ENCODE peak calls at places on chromosomes 16 and 17, in nine cellular contexts. N is astrocyte of the spinal cord; L is esophagus squamous epithelium; H is stomach; I is CD4-positive, alpha-beta memory T cell; V is A549; E is vagina; G is mammary epithelial cell; S is GM06990. R is an unnamed sample.

GRCh38 chr16:74667215-74667765 is 613 bp upstream of the RFWD3 start:
- DNase-seq in L (no peak), V (no peak), N (peak), G (peak), H (peak), S (peak), I (no peak), E (no peak), R (no peak)

GRCh38 chr17:16432017-16432416 is 16.6 kb downstream of the TRPV2 start:
- DNase-seq in E (no peak), N (no peak), L (no peak), I (no peak), V (no peak), S (no peak), H (no peak), G (no peak), R (no peak)

GRCh38 chr16:57955572-57955971 is 15.4 kb downstream of the CNGB1 start:
- DNase-seq in G (peak), S (no peak), V (peak), E (no peak), H (peak), I (no peak), N (no peak), L (no peak), R (peak)

GRCh38 chr17:41773731-41774193 is 12.7 kb downstream of the JUP start:
- DNase-seq in V (no peak), E (no peak), S (no peak), L (no peak), N (peak), G (peak), I (no peak), H (no peak), R (no peak)

GRCh38 chr17:34570491-34570890 is 8.9 kb upstream of the TMEM132E start:
- DNase-seq in L (no peak), S (no peak), H (no peak), E (no peak), N (no peak), V (no peak), I (no peak), G (no peak), R (no peak)

GRCh38 chr17:72603346-72604242 is 482.8 kb downstream of the SOX9 start:
- DNase-seq in I (no peak), H (no peak), G (peak), L (no peak), N (peak), V (no peak), E (no peak), S (no peak), R (no peak)

GRCh38 chr17:50129946-50130777 is at the start of gene SAMD14:
- DNase-seq in S (peak), V (peak), L (no peak), G (no peak), E (no peak), I (peak), H (no peak), N (peak), R (no peak)

GRCh38 chr17:19339341-19339815 is 23.1 kb downstream of the B9D1 start:
- DNase-seq in H (peak), E (no peak), N (no peak), G (no peak), S (no peak), V (no peak), I (no peak), L (no peak), R (no peak)

GRCh38 chr16:1177053-1177452 is 24.1 kb downstream of the CACNA1H start:
- DNase-seq in L (no peak), E (no peak), I (no peak), S (no peak), V (no peak), H (no peak), G (no peak), N (no peak), R (no peak)

GRCh38 chr16:4682616-4683254 is 10.6 kb upstream of the NUDT16L1 start:
- DNase-seq in S (no peak), G (peak), N (peak), L (no peak), V (no peak), H (peak), E (no peak), I (no peak), R (peak)

GRCh38 chr16:52671560-52671959 is 124.6 kb upstream of the TOX3 start:
- DNase-seq in G (no peak), V (no peak), I (no peak), E (no peak), N (no peak), L (no peak), S (no peak), H (no peak), R (no peak)

GRCh38 chr17:52762147-52762793 is 603.8 kb upstream of the CA10 start:
- DNase-seq in N (no peak), I (no peak), E (no peak), G (no peak), V (no peak), L (no peak), H (no peak), S (no peak), R (no peak)

GRCh38 chr17:9132291-9132690 is 111.0 kb downstream of the NTN1 start:
- DNase-seq in V (no peak), G (no peak), I (no peak), E (no peak), S (no peak), H (no peak), N (no peak), L (no peak), R (no peak)

GRCh38 chr16:84827131-84827574 is 7.4 kb downstream of the CRISPLD2 start:
- DNase-seq in V (no peak), N (no peak), I (no peak), E (no peak), L (no peak), G (no peak), H (no peak), S (no peak), R (no peak)

GRCh38 chr16:1561266-1561665 is 27.8 kb downstream of the TMEM204 start:
- DNase-seq in H (no peak), L (no peak), G (no peak), I (no peak), S (no peak), V (no peak), N (no peak), E (no peak), R (no peak)

GRCh38 chr17:62188713-62189112 is 123.6 kb upstream of the MED13 start:
- DNase-seq in E (no peak), S (no peak), N (no peak), V (peak), G (peak), L (no peak), H (peak), I (no peak), R (no peak)

GRCh38 chr16:285146-286055 is 2.4 kb downstream of the PDIA2 start:
- DNase-seq in L (no peak), I (no peak), S (peak), E (no peak), G (no peak), N (no peak), V (no peak), H (no peak), R (no peak)

GRCh38 chr17:79000396-79001189 is 9.0 kb downstream of the CANT1 start:
- DNase-seq in L (no peak), S (no peak), I (no peak), V (no peak), N (no peak), G (no peak), E (no peak), H (no peak), R (no peak)

GRCh38 chr16:27867122-27868110 is 196.1 kb downstream of the GSG1L start:
- DNase-seq in L (no peak), I (peak), E (no peak), N (peak), G (peak), V (peak), S (peak), H (peak), R (peak)

GRCh38 chr17:10031102-10031501 is 126.0 kb upstream of the RCVRN start:
- DNase-seq in E (no peak), G (no peak), L (no peak), S (no peak), V (no peak), N (no peak), H (no peak), I (no peak), R (no peak)

GRCh38 chr17:74972107-74972972 is at the start of gene HID1:
- DNase-seq in I (peak), H (peak), E (peak), G (no peak), N (no peak), L (no peak), V (peak), S (peak), R (peak)

GRCh38 chr16:84487358-84487757 is 17.1 kb downstream of the MEAK7 start:
- DNase-seq in E (no peak), S (no peak), I (no peak), L (no peak), H (peak), N (no peak), V (no peak), G (no peak), R (no peak)

GRCh38 chr17:50541916-50542688 is 4.9 kb upstream of the SPATA20 start:
- DNase-seq in G (peak), V (peak), E (no peak), I (peak), H (peak), N (peak), L (no peak), S (peak), R (peak)

GRCh38 chr16:80973991-80974390 is 32.7 kb downstream of the CMC2 start:
- DNase-seq in L (no peak), H (no peak), G (no peak), I (no peak), N (no peak), V (no peak), S (no peak), E (no peak), R (no peak)

GRCh38 chr17:78831688-78832540 is 8.7 kb downstream of the USP36 start:
- DNase-seq in V (no peak), H (no peak), I (no peak), G (no peak), S (no peak), N (no peak), L (no peak), E (no peak), R (no peak)

GRCh38 chr16:89444151-89444723 is 46.1 kb downstream of the ANKRD11 start:
- DNase-seq in E (no peak), I (no peak), G (no peak), V (no peak), L (no peak), S (no peak), N (no peak), H (no peak), R (no peak)

GRCh38 chr17:76504117-76504516 is 2.9 kb upstream of the RHBDF2 start:
- DNase-seq in G (no peak), E (no peak), S (no peak), V (no peak), N (no peak), H (no peak), L (no peak), I (no peak), R (no peak)

GRCh38 chr16:57204675-57205074 is 18.5 kb downstream of the RSPRY1 start:
- DNase-seq in G (no peak), N (no peak), S (no peak), L (no peak), E (no peak), H (no peak), I (no peak), V (no peak), R (no peak)

GRCh38 chr17:44307387-44308186 is 814 bp upstream of the RUNDC3A start:
- DNase-seq in V (peak), G (peak), S (no peak), L (no peak), E (no peak), N (no peak), H (no peak), I (no peak), R (no peak)

GRCh38 chr17:77358801-77359716 is 218.3 kb downstream of the SEC14L1 start:
- DNase-seq in V (no peak), L (no peak), G (no peak), E (peak), H (peak), N (no peak), I (no peak), S (no peak), R (peak)

GRCh38 chr17:50633683-50634082 is 998 bp upstream of the ABCC3 start:
- DNase-seq in N (no peak), V (no peak), L (no peak), S (no peak), G (no peak), H (no peak), E (no peak), I (no peak), R (no peak)

GRCh38 chr16:23039118-23039517 is 110.1 kb downstream of the USP31 start:
- DNase-seq in H (no peak), G (no peak), L (no peak), V (no peak), I (no peak), E (no peak), S (no peak), N (no peak), R (no peak)

GRCh38 chr17:77011173-77012011 is 129.4 kb upstream of the SEC14L1 start:
- DNase-seq in H (peak), V (no peak), L (no peak), S (no peak), E (no peak), I (peak), G (peak), N (peak), R (no peak)

GRCh38 chr17:16477255-16477654 is 14.7 kb downstream of the LRRC75A start:
- DNase-seq in V (peak), N (peak), G (peak), S (no peak), H (no peak), L (no peak), E (no peak), I (no peak), R (no peak)

GRCh38 chr17:36942031-36942599 is 4.8 kb downstream of the LHX1 start:
- DNase-seq in L (no peak), S (no peak), N (no peak), V (no peak), E (no peak), I (no peak), G (no peak), H (no peak), R (no peak)

GRCh38 chr17:36942631-36943125 is 5.4 kb downstream of the LHX1 start:
- DNase-seq in G (no peak), V (no peak), H (no peak), N (no peak), L (no peak), I (peak), S (no peak), E (no peak), R (no peak)

GRCh38 chr17:36945160-36945559 is 3.6 kb upstream of the AATF start:
- DNase-seq in N (no peak), H (no peak), E (no peak), I (no peak), S (no peak), G (no peak), V (no peak), L (no peak), R (no peak)

GRCh38 chr17:36944488-36945040 is 4.2 kb upstream of the AATF start:
- DNase-seq in S (no peak), I (no peak), L (no peak), N (no peak), H (no peak), G (no peak), E (no peak), V (no peak), R (no peak)

DNA sequence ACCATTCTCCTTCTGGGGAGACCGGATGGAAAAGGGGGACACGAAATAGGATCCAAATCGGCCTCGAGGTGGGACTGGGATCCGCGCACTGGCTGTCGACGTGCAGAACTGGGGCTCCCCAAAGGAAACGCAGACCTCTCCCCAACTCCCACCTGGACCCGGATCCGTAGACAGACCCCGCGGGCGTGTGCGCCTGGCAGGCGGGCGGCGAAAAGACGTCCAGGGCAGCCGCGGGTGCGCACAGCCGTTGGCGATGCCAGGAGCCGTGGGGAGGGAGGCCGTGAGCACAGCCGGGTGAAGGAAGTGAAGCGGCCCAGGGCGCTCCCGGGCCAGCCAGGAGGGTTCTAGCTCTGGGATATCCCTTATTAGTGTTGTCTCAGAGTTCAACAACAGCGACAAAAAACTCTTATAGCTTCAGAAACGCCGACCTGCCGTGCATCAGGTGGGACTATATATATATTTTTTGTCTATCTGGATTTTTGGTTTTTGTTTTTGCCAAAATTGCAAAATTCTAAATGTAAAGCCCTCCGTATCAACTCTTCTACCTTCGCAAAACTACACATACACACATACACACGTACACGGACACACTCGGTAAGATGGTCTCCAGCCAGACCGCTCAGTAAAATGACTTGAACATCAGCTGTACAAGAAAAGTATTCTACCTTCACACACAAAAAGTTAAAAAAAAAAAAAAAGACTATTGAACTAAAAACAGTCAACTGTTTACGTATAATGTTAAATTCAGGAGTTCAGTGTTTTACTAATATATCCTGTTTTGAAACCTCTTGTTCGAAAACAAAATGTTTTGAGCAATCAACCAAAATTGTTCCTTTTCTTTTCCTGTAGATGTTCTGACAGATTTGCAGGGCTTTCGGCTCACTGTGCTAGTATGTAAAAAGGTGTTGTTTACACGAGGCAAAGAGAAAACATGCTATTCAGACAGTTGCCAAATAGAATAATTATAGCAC is 5.2 kb upstream of the AATF start:
- DNase-seq in H (no peak), S (no peak), L (no peak), E (no peak), V (no peak), N (no peak), I (no peak), G (no peak), R (no peak)
- H3K4me3 ChIP-seq in H (no peak), S (no peak), L (no peak), E (no peak), V (no peak), N (no peak), I (no peak), G (no peak), R (no peak)

DNA sequence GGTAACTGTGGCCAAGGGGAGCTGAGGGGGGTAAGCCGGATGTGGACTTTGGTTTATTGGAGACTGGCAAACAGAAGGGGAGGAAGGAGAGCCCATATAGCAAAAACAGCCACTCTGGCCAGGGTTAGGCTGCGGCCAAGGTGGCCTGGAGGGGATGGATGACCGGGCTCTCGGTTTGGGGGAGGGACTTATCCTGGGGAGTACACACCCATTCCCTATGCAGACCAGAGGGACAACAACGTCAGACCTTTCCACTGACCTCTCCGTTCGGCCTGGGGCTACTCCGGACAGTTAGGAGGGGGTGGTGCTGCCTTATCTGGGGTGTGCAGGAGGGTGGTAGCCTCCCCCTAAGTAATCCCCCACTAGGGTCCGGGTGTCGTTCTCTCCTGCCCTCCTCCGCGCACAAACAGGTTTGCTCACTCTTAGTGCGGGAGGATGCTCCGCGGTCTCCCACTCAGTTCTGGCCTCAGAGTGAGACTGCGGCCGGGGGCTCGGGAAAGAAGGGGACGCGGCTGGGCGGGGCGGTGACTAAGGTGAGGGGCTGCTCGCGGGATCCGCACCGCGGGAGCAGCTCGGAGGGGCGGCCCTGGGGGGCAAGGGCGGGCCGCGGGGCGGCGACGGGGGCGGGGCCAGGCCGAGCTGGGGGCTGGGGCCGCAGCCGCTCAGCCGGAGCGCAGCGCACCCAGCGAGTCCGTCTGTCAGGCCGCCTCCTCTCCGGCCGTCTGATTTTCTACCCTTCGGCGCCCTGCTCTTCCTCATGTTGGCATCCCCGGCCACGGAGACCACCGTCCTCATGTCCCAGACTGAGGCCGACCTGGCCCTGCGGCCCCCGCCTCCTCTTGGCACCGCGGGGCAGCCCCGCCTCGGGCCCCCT is at the start of gene WNK4:
- DNase-seq in H (peak), I (no peak), L (no peak), G (no peak), N (peak), E (no peak), V (no peak), S (no peak), R (no peak)
- H3K4me3 ChIP-seq in H (peak), I (no peak), L (peak), G (no peak), N (peak), E (peak), V (no peak), S (no peak), R (no peak)

GRCh38 chr16:17413508-17413907 is 57.3 kb downstream of the XYLT1 start:
- DNase-seq in V (no peak), G (no peak), H (no peak), I (no peak), L (no peak), N (no peak), S (no peak), E (no peak), R (no peak)

GRCh38 chr16:17412221-17412620 is 58.5 kb downstream of the XYLT1 start:
- DNase-seq in L (no peak), I (no peak), G (no peak), H (no peak), S (no peak), E (no peak), V (no peak), N (peak), R (no peak)

GRCh38 chr16:17414916-17415315 is 55.8 kb downstream of the XYLT1 start:
- DNase-seq in E (no peak), N (no peak), S (no peak), G (no peak), L (no peak), H (no peak), I (no peak), V (no peak), R (no peak)

GRCh38 chr16:17416461-17417221 is 54.1 kb downstream of the XYLT1 start:
- DNase-seq in V (no peak), L (no peak), N (peak), S (peak), H (no peak), I (peak), G (no peak), E (no peak), R (peak)

GRCh38 chr16:17414421-17414820 is 56.3 kb downstream of the XYLT1 start:
- DNase-seq in L (no peak), H (no peak), N (no peak), I (no peak), S (peak), G (no peak), V (no peak), E (no peak), R (no peak)
- H3K4me3 ChIP-seq in L (no peak), H (no peak), N (no peak), I (no peak), S (no peak), G (no peak), V (no peak), E (no peak), R (no peak)

DNA sequence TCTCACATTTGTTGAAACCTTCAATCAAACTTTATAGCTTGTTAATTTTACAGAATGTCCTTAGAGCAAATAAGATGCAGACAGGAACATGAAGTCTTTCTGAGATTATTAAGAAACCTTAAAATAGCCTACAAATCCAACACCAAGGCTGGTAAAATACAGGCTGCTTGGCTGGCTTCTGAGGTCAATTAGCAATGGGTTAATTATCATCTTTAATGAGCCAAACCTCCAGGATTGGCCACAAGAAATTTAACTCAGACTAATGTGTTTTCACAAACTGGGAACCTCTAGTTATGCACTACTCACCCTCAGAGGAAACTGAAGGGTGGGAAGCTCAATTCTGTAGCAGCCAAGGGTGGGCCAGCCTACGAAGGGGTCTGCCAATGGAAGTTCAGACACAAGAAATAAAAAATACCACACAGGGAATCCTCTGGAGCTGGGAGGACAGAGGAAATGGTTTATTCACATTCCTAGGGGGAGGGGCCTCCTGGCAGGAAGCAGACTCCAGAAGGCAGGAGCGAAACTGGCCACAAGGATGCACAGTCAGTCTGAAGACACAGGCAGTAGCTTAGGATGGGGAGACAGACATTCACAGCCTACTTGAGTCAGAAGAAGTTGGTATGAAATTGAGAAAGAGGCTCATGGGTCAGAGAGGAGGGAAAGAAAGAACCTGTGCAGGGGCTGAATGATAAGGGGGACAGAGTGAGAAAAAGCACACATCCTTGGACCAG is 36.1 kb downstream of the HIC1 start:
- DNase-seq in I (no peak), S (no peak), L (no peak), V (peak), N (peak), H (no peak), G (peak), E (peak), R (no peak)
- H3K4me3 ChIP-seq in I (no peak), S (peak), L (no peak), V (no peak), N (no peak), H (no peak), G (no peak), E (no peak), R (no peak)

R was measured in lung.